ENCODE peak calls at places on chromosomes 11 and 22, in six cellular contexts. X is tibial nerve, Z is body of pancreas, H is MM.1S, O is right cardiac atrium, E is stomach. R is an unnamed sample.

GRCh38 chr11:123493393-123494063 is 63.5 kb downstream of the GRAMD1B start:
- DNase-seq in X (no peak), Z (no peak), H (no peak), O (no peak), E (no peak), R (no peak)

GRCh38 chr11:117663826-117664225 is 133.2 kb downstream of the DSCAML1 start:
- DNase-seq in X (no peak), Z (no peak), H (no peak), O (no peak), E (no peak), R (no peak)

GRCh38 chr11:85821636-85822035 is 10.7 kb upstream of the SYTL2 start:
- DNase-seq in X (no peak), Z (peak), H (no peak), O (no peak), E (peak), R (no peak)

GRCh38 chr11:117793521-117793920 is 3.5 kb downstream of the DSCAML1 start:
- DNase-seq in X (no peak), Z (no peak), H (no peak), O (no peak), E (no peak), R (no peak)

GRCh38 chr11:123407124-123407995 is 22.7 kb upstream of the GRAMD1B start:
- DNase-seq in X (peak), Z (peak), H (peak), O (peak), E (peak), R (no peak)

GRCh38 chr11:19447150-19447566 is 206.4 kb upstream of the E2F8 start:
- DNase-seq in X (no peak), Z (no peak), H (no peak), O (no peak), E (no peak), R (no peak)

GRCh38 chr11:3916962-3917361 is 61.5 kb downstream of the STIM1 start:
- DNase-seq in X (no peak), Z (no peak), H (no peak), O (no peak), E (no peak), R (no peak)

GRCh38 chr11:9752091-9752490 is 88.2 kb downstream of the SWAP70 start:
- DNase-seq in X (no peak), Z (no peak), H (no peak), O (no peak), E (peak), R (no peak)

GRCh38 chr22:49881856-49882255 is 28.2 kb downstream of the ZBED4 start:
- DNase-seq in X (no peak), Z (no peak), H (peak), O (no peak), E (no peak), R (no peak)

GRCh38 chr11:130308925-130309324 is 5.8 kb downstream of the ZBTB44 start:
- DNase-seq in X (no peak), Z (no peak), H (no peak), O (no peak), E (no peak), R (no peak)

GRCh38 chr11:35085766-35086165 is 53.2 kb upstream of the CD44 start:
- DNase-seq in X (no peak), Z (no peak), H (no peak), O (peak), E (no peak), R (no peak)

GRCh38 chr11:35083181-35084061 is 55.5 kb upstream of the CD44 start:
- DNase-seq in X (peak), Z (peak), H (peak), O (peak), E (peak), R (peak)

GRCh38 chr11:35084817-35085424 is 54.0 kb upstream of the CD44 start:
- DNase-seq in X (no peak), Z (no peak), H (no peak), O (peak), E (no peak), R (no peak)

GRCh38 chr11:35079581-35079980 is 59.4 kb upstream of the CD44 start:
- DNase-seq in X (no peak), Z (no peak), H (no peak), O (no peak), E (no peak), R (no peak)

GRCh38 chr11:35082322-35083180 is 56.4 kb upstream of the CD44 start:
- DNase-seq in X (peak), Z (peak), H (peak), O (peak), E (peak), R (peak)
- H3K27ac ChIP-seq in X (no peak), Z (peak), H (peak), O (no peak), E (peak), R (peak)

GRCh38 chr11:61718613-61719302 is 33.7 kb upstream of the MYRF start:
- DNase-seq in X (no peak), Z (no peak), H (no peak), O (peak), E (no peak), R (no peak)
- H3K27ac ChIP-seq in X (peak), Z (no peak), H (no peak), O (peak), E (peak), R (peak)

GRCh38 chr11:119626910-119627305 is 102.1 kb downstream of the NECTIN1 start:
- DNase-seq in X (no peak), Z (no peak), H (no peak), O (peak), E (no peak), R (no peak)

GRCh38 chr11:119624102-119624615 is 104.8 kb downstream of the NECTIN1 start:
- DNase-seq in X (no peak), Z (no peak), H (no peak), O (peak), E (no peak), R (no peak)

GRCh38 chr11:119623682-119624081 is 105.3 kb downstream of the NECTIN1 start:
- DNase-seq in X (no peak), Z (no peak), H (no peak), O (peak), E (no peak), R (no peak)

GRCh38 chr11:119626197-119626909 is 102.6 kb downstream of the NECTIN1 start:
- DNase-seq in X (no peak), Z (no peak), H (no peak), O (peak), E (no peak), R (no peak)

GRCh38 chr11:119625206-119625988 is 103.6 kb downstream of the NECTIN1 start:
- DNase-seq in X (no peak), Z (no peak), H (no peak), O (peak), E (no peak), R (no peak)
- H3K27ac ChIP-seq in X (no peak), Z (no peak), H (no peak), O (no peak), E (no peak), R (no peak)

DNA sequence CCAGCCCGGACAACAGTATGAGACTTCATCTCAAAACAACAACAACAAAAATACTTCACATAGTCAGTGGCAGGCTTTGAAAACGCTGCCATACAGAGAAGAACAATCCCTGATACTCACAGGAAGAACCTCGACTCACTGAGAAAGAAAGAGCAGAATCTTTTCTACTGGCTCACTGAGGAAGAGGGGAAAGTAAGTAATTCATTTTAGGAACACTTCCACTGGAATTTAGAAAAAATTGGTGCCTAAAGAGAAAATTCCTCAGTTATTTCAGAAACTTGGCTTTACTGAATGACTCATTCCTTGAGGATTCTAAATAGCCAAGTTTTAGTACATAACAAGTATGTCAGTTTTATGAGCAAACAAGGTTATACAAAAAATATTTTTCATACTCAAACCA is 12.3 kb downstream of the NARS2 start:
- DNase-seq in X (no peak), Z (no peak), H (no peak), O (no peak), E (no peak), R (no peak)
- H3K27ac ChIP-seq in X (peak), Z (no peak), H (no peak), O (peak), E (peak), R (peak)

GRCh38 chr11:76810151-76810853 is 27.1 kb downstream of the TSKU start:
- DNase-seq in X (peak), Z (peak), H (peak), O (no peak), E (no peak), R (no peak)
- H3K27ac ChIP-seq in X (no peak), Z (no peak), H (no peak), O (no peak), E (no peak), R (peak)

GRCh38 chr22:42217752-42218280 is 52.6 kb downstream of the TCF20 start:
- DNase-seq in X (no peak), Z (no peak), H (no peak), O (no peak), E (no peak), R (no peak)
- H3K27ac ChIP-seq in X (no peak), Z (no peak), H (no peak), O (no peak), E (no peak), R (no peak)

GRCh38 chr11:41225856-41226255 is 233.6 kb downstream of the LRRC4C start:
- DNase-seq in X (no peak), Z (no peak), H (no peak), O (no peak), E (no peak), R (no peak)
- H3K27ac ChIP-seq in X (no peak), Z (no peak), H (no peak), O (no peak), E (no peak), R (no peak)

GRCh38 chr11:69010361-69010891 is 2.6 kb downstream of the MRGPRF start:
- DNase-seq in X (no peak), Z (no peak), H (no peak), O (no peak), E (no peak), R (peak)
- H3K27ac ChIP-seq in X (peak), Z (no peak), H (no peak), O (peak), E (peak), R (peak)

DNA sequence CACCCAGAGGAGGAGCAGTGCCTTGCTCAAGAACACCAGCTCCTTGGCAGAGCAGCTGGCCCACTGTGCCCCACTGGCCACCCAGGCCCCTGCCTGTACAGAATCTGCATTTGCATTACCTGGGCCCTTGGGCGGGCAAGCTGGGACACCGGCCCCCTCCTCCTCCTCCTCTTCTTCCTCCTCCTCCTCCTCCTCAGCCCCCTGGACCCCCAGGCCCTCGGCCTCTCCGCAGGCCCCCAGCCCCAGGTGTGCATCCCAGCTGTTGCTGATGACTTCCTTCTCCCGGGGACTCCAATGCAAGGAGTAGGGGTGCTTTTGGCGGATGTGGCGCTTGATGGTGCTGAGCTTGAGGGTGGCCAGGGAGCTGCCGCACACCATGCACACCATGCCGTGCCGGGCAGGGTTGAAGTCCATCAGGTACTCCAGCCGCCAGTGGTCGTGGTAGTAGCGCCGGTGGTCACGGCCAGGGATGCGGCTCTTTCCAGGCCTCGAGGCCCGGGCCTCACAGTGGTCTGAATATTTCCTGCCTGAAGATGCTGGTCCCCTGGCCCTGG is 2.8 kb downstream of the ZFTA start:
- DNase-seq in X (no peak), Z (no peak), H (no peak), O (peak), E (no peak), R (peak)
- H3K27ac ChIP-seq in X (no peak), Z (peak), H (no peak), O (no peak), E (peak), R (no peak)